ENCODE peak calls at places on chromosomes 7 and 10, in seven cellular contexts. J is PC-3; L is CD4-positive, alpha-beta T cell; H is GM12865; P is nephron progenitor cell; N is adrenal gland; E is CD8-positive, alpha-beta T cell. I is an unnamed sample.
A peak's percentile ranks its signal among the peaks of the same experiment; 100 is the strongest.

GRCh38 chr10:71827828-71828227 is 23.2 kb downstream of the PSAP start:
- DNase-seq in J (no peak), L (no peak), H (no peak), P (no peak), N (no peak), E (no peak), I (no peak)

GRCh38 chr7:6252310-6252709 is 20.1 kb downstream of the CYTH3 start:
- DNase-seq in J (no peak), L (no peak), H (no peak), P (no peak), N (no peak), E (no peak), I (no peak)

GRCh38 chr10:77226871-77227557 is 410.6 kb downstream of the KCNMA1 start:
- DNase-seq in J (peak; percentile 43), L (no peak), H (no peak), P (no peak), N (no peak), E (no peak), I (no peak)

GRCh38 chr10:86632009-86632800 is 22.1 kb upstream of the OPN4 start:
- DNase-seq in J (no peak), L (no peak), H (no peak), P (peak; percentile 78), N (no peak), E (no peak), I (no peak)

GRCh38 chr10:24957624-24958435 is 5.4 kb upstream of the PRTFDC1 start:
- DNase-seq in J (peak; percentile 83), L (no peak), H (no peak), P (no peak), N (no peak), E (no peak), I (no peak)

GRCh38 chr7:40447345-40447744 is 312.5 kb downstream of the SUGCT start:
- DNase-seq in J (peak; percentile 9), L (no peak), H (no peak), P (no peak), N (no peak), E (no peak), I (no peak)

GRCh38 chr10:5812283-5813090 is 747 bp downstream of the GDI2 start:
- DNase-seq in J (no peak), L (peak; percentile 51), H (peak; percentile 63), P (peak; percentile 59), N (peak; percentile 53), E (peak; percentile 10), I (no peak)

GRCh38 chr10:48501226-48501625 is 103.6 kb downstream of the ARHGAP22 start:
- DNase-seq in J (no peak), L (no peak), H (no peak), P (no peak), N (no peak), E (no peak), I (no peak)

GRCh38 chr10:108791794-108792474 is 1131.4 kb downstream of the XPNPEP1 start:
- DNase-seq in J (peak; percentile 67), L (no peak), H (no peak), P (no peak), N (no peak), E (no peak), I (no peak)

GRCh38 chr7:73822319-73823173 is 8.2 kb upstream of the CLDN4 start:
- DNase-seq in J (peak; percentile 99), L (no peak), H (no peak), P (peak; percentile 58), N (peak; percentile 80), E (no peak), I (no peak)

GRCh38 chr7:13908667-13909382 is 80.6 kb downstream of the ETV1 start:
- DNase-seq in J (peak; percentile 4), L (no peak), H (no peak), P (no peak), N (no peak), E (no peak), I (no peak)

GRCh38 chr10:29862926-29863614 is 196.3 kb downstream of the JCAD start:
- DNase-seq in J (peak; percentile 90), L (no peak), H (no peak), P (no peak), N (no peak), E (no peak), I (no peak)

GRCh38 chr7:87206361-87206760 is 13.2 kb downstream of the TMEM243 start:
- DNase-seq in J (peak; percentile 47), L (no peak), H (no peak), P (no peak), N (no peak), E (no peak), I (no peak)

GRCh38 chr7:131109757-131110293 is 217.9 kb upstream of the MKLN1 start:
- DNase-seq in J (peak; percentile 77), L (peak; percentile 74), H (peak; percentile 91), P (peak; percentile 77), N (peak; percentile 69), E (no peak), I (peak; percentile 65)

GRCh38 chr7:66880009-66880554 is 40.9 kb upstream of the TMEM248 start:
- DNase-seq in J (no peak), L (no peak), H (no peak), P (no peak), N (no peak), E (no peak), I (no peak)

DNA sequence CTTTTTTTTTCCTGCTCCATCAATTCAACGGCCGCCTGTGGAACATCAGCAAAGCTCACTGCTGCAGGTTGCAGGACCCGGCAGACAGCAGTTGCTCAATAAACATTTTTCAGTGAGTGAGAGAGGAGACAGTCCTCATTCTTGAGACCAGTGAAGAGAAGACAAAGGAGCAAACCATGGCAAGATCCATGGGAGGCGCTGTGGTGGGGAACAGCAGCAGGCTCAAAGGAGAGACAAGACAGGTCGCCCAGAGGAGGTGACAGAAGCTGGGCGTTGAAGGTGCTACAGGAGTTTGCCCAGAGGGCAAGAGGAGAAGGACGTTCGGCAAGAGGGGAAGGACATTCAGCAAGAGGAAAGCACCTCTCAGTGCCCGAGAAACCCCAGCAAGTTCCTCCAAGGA is 74.5 kb upstream of the FGFR2 start:
- DNase-seq in J (no peak), L (no peak), H (no peak), P (no peak), N (no peak), E (no peak), I (no peak)
- TF ChIP-seq CTCF in J (no peak), L (no peak), H (no peak), P (no peak), N (no peak), E (no peak), I (no peak)

DNA sequence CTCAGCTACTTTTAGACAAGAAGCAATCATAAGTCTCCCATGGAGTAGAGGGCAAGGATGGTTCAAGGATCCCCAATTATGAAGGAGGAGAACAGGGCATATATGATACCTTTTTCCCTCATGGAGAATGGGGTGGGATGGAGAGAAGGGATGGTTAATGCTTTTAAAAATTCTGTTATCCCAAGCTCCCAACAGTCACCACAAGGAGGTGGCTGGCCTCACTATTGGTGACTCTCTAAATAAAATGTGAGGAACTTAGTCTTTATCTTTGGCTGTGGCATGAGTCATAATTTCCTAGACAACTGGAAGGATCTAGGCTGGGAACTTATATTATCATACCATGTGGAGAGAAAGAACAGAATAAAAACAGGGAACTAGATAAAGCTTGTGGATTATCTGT is 297.0 kb downstream of the PHTF2 start:
- DNase-seq in J (no peak), L (no peak), H (no peak), P (no peak), N (no peak), E (no peak), I (no peak)
- TF ChIP-seq CTCF in J (no peak), L (no peak), H (no peak), P (no peak), N (no peak), E (no peak), I (no peak)

DNA sequence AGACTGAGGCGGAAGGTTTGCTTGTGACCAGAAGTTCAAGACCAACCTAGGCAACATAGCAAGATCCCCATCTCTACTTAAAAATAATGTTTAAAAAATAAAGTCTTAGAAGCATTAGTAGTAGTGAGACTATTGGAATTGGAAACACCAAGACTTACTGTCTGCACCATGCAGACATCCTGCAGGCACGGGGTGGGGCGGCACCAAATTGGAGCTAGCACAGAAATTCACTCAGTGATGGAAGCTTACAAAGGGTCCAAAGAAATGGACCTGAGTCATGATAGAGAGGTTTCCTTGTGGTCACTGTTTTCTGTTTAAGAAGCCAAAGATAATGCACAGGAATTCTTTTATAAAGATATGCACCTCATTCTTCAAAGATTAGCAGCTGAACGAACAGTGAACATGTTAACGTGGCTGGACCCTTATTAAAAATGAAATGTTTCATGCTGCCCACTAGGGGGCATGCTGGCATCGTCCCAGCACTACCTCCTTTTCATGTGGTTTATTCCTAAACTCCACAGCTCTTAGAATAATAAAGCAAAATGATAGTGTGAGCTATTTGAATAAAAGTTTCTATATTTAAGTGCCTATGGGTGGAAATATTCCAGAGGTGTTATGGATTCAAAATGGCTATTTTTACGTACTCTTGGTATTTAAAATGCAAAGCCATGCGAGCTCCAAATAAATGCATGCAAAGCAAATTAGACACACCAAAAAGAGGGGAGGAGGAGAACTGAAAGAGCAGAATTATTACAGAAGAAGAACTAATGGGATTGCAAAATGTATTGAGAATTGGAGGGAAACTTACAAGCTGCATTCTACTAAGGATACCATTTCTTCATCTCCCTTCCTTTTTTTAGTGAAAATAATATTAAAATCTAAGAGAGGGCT is 28.6 kb downstream of the PDSS1 start:
- DNase-seq in J (peak; percentile 55), L (peak; percentile 55), H (peak; percentile 64), P (peak; percentile 35), N (peak; percentile 64), E (no peak), I (no peak)
- TF ChIP-seq CTCF in J (peak; percentile 82), L (peak; percentile 93), H (peak; percentile 78), P (peak; percentile 82), N (peak; percentile 84), E (peak; percentile 99), I (peak; percentile 81)

GRCh38 chr10:113111260-113111659 is 161.2 kb downstream of the TCF7L2 start:
- DNase-seq in J (no peak), L (no peak), H (no peak), P (no peak), N (no peak), E (no peak), I (no peak)

GRCh38 chr10:113104071-113104470 is 154.0 kb downstream of the TCF7L2 start:
- DNase-seq in J (no peak), L (no peak), H (no peak), P (no peak), N (no peak), E (no peak), I (no peak)

GRCh38 chr10:113108948-113109347 is 158.9 kb downstream of the TCF7L2 start:
- DNase-seq in J (no peak), L (no peak), H (no peak), P (no peak), N (no peak), E (no peak), I (no peak)

GRCh38 chr10:113111900-113112853 is 162.1 kb downstream of the TCF7L2 start:
- DNase-seq in J (no peak), L (no peak), H (no peak), P (no peak), N (no peak), E (no peak), I (no peak)

DNA sequence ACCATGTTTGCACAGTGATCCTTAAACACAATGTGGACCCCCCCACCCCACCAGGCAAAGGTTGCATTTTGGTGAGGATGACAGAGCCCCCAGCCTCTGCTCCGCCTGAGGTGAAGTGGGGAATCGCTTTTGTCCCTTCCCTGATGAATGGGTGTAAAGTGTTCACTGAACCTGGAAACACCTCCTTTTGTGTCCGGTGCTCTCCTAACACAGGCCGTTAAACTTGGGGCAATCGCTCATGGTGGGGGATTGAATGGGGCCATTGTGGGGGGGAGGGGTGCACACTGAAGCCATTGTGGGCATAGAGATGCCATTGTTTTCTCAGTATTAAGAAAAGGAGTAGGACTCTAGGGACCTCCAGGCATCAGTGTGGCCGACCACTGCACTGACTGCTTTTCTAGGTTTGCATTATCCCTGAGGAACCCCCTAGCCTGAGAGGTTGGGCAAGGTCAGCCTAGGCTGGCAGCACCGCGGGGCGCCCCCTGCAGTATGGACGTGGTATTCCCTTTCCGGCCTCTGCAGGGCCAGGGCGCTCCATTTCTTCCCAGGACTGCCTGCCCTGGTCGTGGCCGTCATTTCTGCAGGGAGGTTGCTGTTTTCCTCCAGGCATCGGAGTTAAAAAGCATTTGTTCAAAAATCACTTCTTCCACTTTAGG is 158.3 kb downstream of the TCF7L2 start:
- DNase-seq in J (peak; percentile 13), L (no peak), H (no peak), P (peak; percentile 63), N (no peak), E (no peak), I (no peak)
- TF ChIP-seq CTCF in J (peak; percentile 70), L (peak; percentile 49), H (peak; percentile 49), P (peak; percentile 59), N (peak; percentile 30), E (peak; percentile 59), I (peak; percentile 20)